ENCODE peak calls at places on chromosome 19, in seven cellular contexts. One of them, this sample, is unnamed.

GRCh38 chr19:49150106-49150943 is 4.9 kb downstream of the HRC start:
- DNase-seq in lower leg skin: peak
- DNase-seq in ovary: peak
- DNase-seq in WTC11: peak
- DNase-seq in GM20000: peak
- DNase-seq in right atrium auricular region: peak
- DNase-seq in endothelial cell of umbilical vein: peak
- DNase-seq in this sample: peak

GRCh38 chr19:46196410-46197124 is 33.0 kb upstream of the IGFL1 start:
- DNase-seq in lower leg skin: no peak
- DNase-seq in ovary: no peak
- DNase-seq in WTC11: no peak
- DNase-seq in GM20000: no peak
- DNase-seq in right atrium auricular region: no peak
- DNase-seq in endothelial cell of umbilical vein: no peak
- DNase-seq in this sample: no peak

GRCh38 chr19:55526216-55527196 is 10.4 kb downstream of the SBK2 start:
- DNase-seq in lower leg skin: no peak
- DNase-seq in ovary: peak
- DNase-seq in WTC11: no peak
- DNase-seq in GM20000: peak
- DNase-seq in right atrium auricular region: peak
- DNase-seq in endothelial cell of umbilical vein: peak
- DNase-seq in this sample: peak

GRCh38 chr19:45443462-45444317 is 20.0 kb upstream of the ERCC1 start:
- DNase-seq in lower leg skin: peak
- DNase-seq in ovary: peak
- DNase-seq in WTC11: peak
- DNase-seq in GM20000: peak
- DNase-seq in right atrium auricular region: peak
- DNase-seq in endothelial cell of umbilical vein: peak
- DNase-seq in this sample: peak

GRCh38 chr19:28581468-28581770 is 631.5 kb downstream of the UQCRFS1 start:
- DNase-seq in lower leg skin: no peak
- DNase-seq in ovary: no peak
- DNase-seq in WTC11: no peak
- DNase-seq in GM20000: no peak
- DNase-seq in right atrium auricular region: no peak
- DNase-seq in endothelial cell of umbilical vein: no peak
- DNase-seq in this sample: no peak

GRCh38 chr19:45881909-45882528 is 3.9 kb downstream of the IRF2BP1 start:
- DNase-seq in lower leg skin: no peak
- DNase-seq in ovary: no peak
- DNase-seq in WTC11: peak
- DNase-seq in GM20000: no peak
- DNase-seq in right atrium auricular region: no peak
- DNase-seq in endothelial cell of umbilical vein: no peak
- DNase-seq in this sample: no peak

GRCh38 chr19:12194827-12195500 is 32.1 kb downstream of the ZNF136 start:
- DNase-seq in lower leg skin: peak
- DNase-seq in ovary: peak
- DNase-seq in WTC11: peak
- DNase-seq in GM20000: no peak
- DNase-seq in right atrium auricular region: peak
- DNase-seq in endothelial cell of umbilical vein: peak
- DNase-seq in this sample: peak

GRCh38 chr19:56383826-56384605 is 9.3 kb downstream of the ZNF582 start:
- DNase-seq in lower leg skin: no peak
- DNase-seq in ovary: no peak
- DNase-seq in WTC11: no peak
- DNase-seq in GM20000: no peak
- DNase-seq in right atrium auricular region: no peak
- DNase-seq in endothelial cell of umbilical vein: no peak
- DNase-seq in this sample: no peak

GRCh38 chr19:5128251-5128931 is 159.5 kb downstream of the KDM4B start:
- DNase-seq in lower leg skin: no peak
- DNase-seq in ovary: peak
- DNase-seq in WTC11: no peak
- DNase-seq in GM20000: no peak
- DNase-seq in right atrium auricular region: peak
- DNase-seq in endothelial cell of umbilical vein: peak
- DNase-seq in this sample: peak

GRCh38 chr19:5498817-5499535 is 43.8 kb downstream of the ZNRF4 start:
- DNase-seq in lower leg skin: no peak
- DNase-seq in ovary: no peak
- DNase-seq in WTC11: peak
- DNase-seq in GM20000: no peak
- DNase-seq in right atrium auricular region: no peak
- DNase-seq in endothelial cell of umbilical vein: no peak
- DNase-seq in this sample: no peak

GRCh38 chr19:11286312-11286974 is 9.5 kb upstream of the TSPAN16 start:
- DNase-seq in lower leg skin: no peak
- DNase-seq in ovary: no peak
- DNase-seq in WTC11: no peak
- DNase-seq in GM20000: no peak
- DNase-seq in right atrium auricular region: no peak
- DNase-seq in endothelial cell of umbilical vein: peak
- DNase-seq in this sample: no peak

GRCh38 chr19:38043649-38044144 is 136.7 kb downstream of the SIPA1L3 start:
- DNase-seq in lower leg skin: no peak
- DNase-seq in ovary: no peak
- DNase-seq in WTC11: no peak
- DNase-seq in GM20000: no peak
- DNase-seq in right atrium auricular region: no peak
- DNase-seq in endothelial cell of umbilical vein: no peak
- DNase-seq in this sample: no peak

GRCh38 chr19:38046254-38047047 is 139.4 kb downstream of the SIPA1L3 start:
- DNase-seq in lower leg skin: no peak
- DNase-seq in ovary: no peak
- DNase-seq in WTC11: no peak
- DNase-seq in GM20000: peak
- DNase-seq in right atrium auricular region: no peak
- DNase-seq in endothelial cell of umbilical vein: no peak
- DNase-seq in this sample: no peak

GRCh38 chr19:38042132-38042531 is 135.1 kb downstream of the SIPA1L3 start:
- DNase-seq in lower leg skin: no peak
- DNase-seq in ovary: no peak
- DNase-seq in WTC11: no peak
- DNase-seq in GM20000: no peak
- DNase-seq in right atrium auricular region: no peak
- DNase-seq in endothelial cell of umbilical vein: no peak
- DNase-seq in this sample: no peak

GRCh38 chr19:38045554-38046253 is 138.7 kb downstream of the SIPA1L3 start:
- DNase-seq in lower leg skin: no peak
- DNase-seq in ovary: no peak
- DNase-seq in WTC11: no peak
- DNase-seq in GM20000: no peak
- DNase-seq in right atrium auricular region: no peak
- DNase-seq in endothelial cell of umbilical vein: no peak
- DNase-seq in this sample: no peak

DNA sequence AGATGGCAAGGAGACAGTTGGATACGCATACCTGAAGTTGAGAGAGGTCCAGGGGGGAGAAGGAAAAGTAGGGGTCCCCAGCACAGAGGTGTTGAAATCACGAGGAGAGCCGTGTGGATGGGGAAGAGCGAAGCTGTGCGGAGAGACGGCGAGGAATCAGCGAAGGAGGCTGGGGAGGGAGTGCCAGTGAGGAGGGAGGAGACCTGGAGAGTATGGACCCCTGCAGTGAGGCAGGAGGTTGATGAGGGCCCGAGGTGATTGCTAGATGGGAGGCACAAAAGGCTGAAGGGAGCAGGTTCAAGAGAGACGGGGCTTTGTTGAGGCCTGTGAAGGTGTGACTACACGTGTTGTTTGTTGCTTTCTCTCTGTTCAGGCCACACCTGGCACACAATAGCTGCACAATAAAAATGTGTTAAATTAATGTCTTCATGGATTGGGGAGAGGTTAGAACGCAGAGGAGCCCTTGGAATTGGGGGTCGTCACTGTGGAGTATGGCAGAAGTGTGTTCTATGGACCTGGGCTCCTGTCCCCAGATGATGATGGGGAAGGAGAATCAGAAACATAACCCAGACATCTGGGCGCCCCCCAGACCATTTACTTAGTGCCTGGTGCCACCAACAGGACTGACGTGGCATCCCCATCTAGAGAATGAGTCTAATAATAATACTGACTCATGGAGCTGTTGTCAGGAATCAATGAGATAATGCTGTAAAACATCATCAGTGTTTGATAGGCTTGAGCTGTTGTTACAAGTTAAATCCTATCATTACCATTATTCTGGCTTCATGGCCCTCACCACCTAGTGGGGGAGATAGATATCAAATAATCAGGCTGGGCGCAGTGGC is 137.5 kb downstream of the SIPA1L3 start:
- DNase-seq in lower leg skin: no peak
- DNase-seq in ovary: no peak
- DNase-seq in WTC11: no peak
- DNase-seq in GM20000: no peak
- DNase-seq in right atrium auricular region: no peak
- DNase-seq in endothelial cell of umbilical vein: peak
- DNase-seq in this sample: no peak
- TF ChIP-seq CTCF in lower leg skin: no peak
- TF ChIP-seq CTCF in ovary: no peak
- TF ChIP-seq CTCF in WTC11: no peak
- TF ChIP-seq CTCF in GM20000: no peak
- TF ChIP-seq CTCF in right atrium auricular region: no peak
- TF ChIP-seq CTCF in endothelial cell of umbilical vein: peak
- TF ChIP-seq CTCF in this sample: no peak

DNA sequence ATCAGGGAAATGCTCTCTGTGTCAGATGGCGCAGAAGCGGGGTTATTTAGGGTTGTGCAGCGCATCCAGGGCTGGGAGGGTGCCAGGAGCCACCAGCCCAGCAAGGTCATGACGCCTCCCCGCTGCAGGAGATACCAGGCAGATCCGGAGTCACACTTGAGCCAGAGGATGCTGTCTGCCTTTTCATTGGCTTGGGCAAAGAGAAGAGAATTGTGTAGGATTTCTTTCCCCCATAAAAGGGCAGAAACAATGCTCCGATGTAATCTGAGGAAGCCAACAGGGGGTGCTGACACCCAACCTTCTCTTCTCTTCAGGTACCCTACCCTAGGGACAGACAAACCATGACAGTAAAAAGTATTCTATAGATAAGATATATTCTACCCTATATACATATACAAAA is 346.4 kb downstream of the TSHZ3 start:
- DNase-seq in lower leg skin: no peak
- DNase-seq in ovary: no peak
- DNase-seq in WTC11: no peak
- DNase-seq in GM20000: no peak
- DNase-seq in right atrium auricular region: no peak
- DNase-seq in endothelial cell of umbilical vein: no peak
- DNase-seq in this sample: no peak
- TF ChIP-seq CTCF in lower leg skin: no peak
- TF ChIP-seq CTCF in ovary: no peak
- TF ChIP-seq CTCF in WTC11: no peak
- TF ChIP-seq CTCF in GM20000: no peak
- TF ChIP-seq CTCF in right atrium auricular region: no peak
- TF ChIP-seq CTCF in endothelial cell of umbilical vein: no peak
- TF ChIP-seq CTCF in this sample: no peak

DNA sequence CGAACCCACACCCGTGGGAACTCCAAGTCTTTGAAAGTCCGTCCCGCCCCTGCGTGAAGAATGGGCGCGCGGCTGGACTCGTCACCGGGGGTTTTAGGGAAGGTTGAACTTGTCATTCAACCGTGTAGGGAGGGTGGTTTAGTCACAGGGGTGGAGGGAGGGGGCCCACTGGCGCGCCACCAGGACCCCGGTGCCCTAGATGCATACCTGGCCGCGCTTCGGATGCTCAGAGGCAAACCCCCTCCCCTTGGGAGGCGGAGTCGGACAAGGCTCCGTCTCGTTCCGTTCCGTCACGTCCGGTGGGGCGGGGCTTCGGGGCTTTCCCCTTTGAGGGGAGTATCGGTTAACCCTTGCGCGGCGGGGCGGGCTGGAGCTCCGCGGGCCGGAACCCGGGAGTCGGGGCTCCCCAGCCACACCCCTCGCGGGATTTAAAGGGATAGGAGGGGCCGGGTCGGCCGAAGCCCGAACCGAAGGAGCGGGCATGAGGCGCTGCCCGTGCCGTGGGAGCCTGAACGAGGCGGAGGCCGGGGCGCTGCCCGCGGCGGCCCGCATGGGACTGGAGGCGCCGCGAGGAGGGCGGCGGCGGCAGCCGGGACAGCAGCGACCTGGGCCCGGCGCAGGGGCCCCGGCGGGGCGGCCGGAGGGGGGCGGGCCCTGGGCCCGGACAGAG is at the start of the genes COQ8B and ITPKC:
- DNase-seq in lower leg skin: peak
- DNase-seq in ovary: peak
- DNase-seq in WTC11: peak
- DNase-seq in GM20000: peak
- DNase-seq in right atrium auricular region: peak
- DNase-seq in endothelial cell of umbilical vein: peak
- DNase-seq in this sample: peak
- TF ChIP-seq CTCF in lower leg skin: no peak
- TF ChIP-seq CTCF in ovary: peak
- TF ChIP-seq CTCF in WTC11: no peak
- TF ChIP-seq CTCF in GM20000: no peak
- TF ChIP-seq CTCF in right atrium auricular region: no peak
- TF ChIP-seq CTCF in endothelial cell of umbilical vein: no peak
- TF ChIP-seq CTCF in this sample: peak

GRCh38 chr19:57560049-57560491 is 407 bp upstream of the ZNF550 start:
- DNase-seq in lower leg skin: no peak
- DNase-seq in ovary: no peak
- DNase-seq in WTC11: no peak
- DNase-seq in GM20000: no peak
- DNase-seq in right atrium auricular region: no peak
- DNase-seq in endothelial cell of umbilical vein: no peak
- DNase-seq in this sample: peak

GRCh38 chr19:57559008-57559403 is 657 bp downstream of the ZNF550 start:
- DNase-seq in lower leg skin: no peak
- DNase-seq in ovary: no peak
- DNase-seq in WTC11: peak
- DNase-seq in GM20000: peak
- DNase-seq in right atrium auricular region: no peak
- DNase-seq in endothelial cell of umbilical vein: peak
- DNase-seq in this sample: no peak

GRCh38 chr19:57559404-57560025 is at the start of gene ZNF550:
- DNase-seq in lower leg skin: peak
- DNase-seq in ovary: peak
- DNase-seq in WTC11: peak
- DNase-seq in GM20000: peak
- DNase-seq in right atrium auricular region: peak
- DNase-seq in endothelial cell of umbilical vein: peak
- DNase-seq in this sample: peak

GRCh38 chr19:57563547-57563946 is 3.9 kb upstream of the ZNF550 start:
- DNase-seq in lower leg skin: no peak
- DNase-seq in ovary: no peak
- DNase-seq in WTC11: no peak
- DNase-seq in GM20000: no peak
- DNase-seq in right atrium auricular region: no peak
- DNase-seq in endothelial cell of umbilical vein: no peak
- DNase-seq in this sample: no peak

DNA sequence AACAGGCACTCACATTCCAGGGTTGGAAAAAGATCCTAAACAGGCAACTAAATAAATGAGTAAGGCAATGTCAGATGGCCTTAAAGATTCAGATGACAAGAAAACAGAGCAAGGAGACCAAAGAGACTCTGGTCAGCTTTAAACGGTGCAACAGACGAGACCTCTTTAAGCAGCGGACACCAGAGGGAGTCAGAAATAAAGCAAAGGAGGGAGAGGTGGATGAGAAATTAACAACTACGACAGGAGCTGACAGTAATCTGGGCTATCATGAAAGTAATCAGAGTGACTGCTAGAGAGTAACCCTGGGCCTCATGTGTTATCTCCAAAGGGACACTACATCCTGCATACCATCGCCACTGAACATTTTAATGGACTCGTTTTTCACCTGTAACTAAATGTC is 1.1 kb downstream of the ZNF550 start:
- DNase-seq in lower leg skin: no peak
- DNase-seq in ovary: no peak
- DNase-seq in WTC11: no peak
- DNase-seq in GM20000: no peak
- DNase-seq in right atrium auricular region: no peak
- DNase-seq in endothelial cell of umbilical vein: no peak
- DNase-seq in this sample: no peak
- TF ChIP-seq CTCF in lower leg skin: no peak
- TF ChIP-seq CTCF in ovary: no peak
- TF ChIP-seq CTCF in WTC11: no peak
- TF ChIP-seq CTCF in GM20000: no peak
- TF ChIP-seq CTCF in right atrium auricular region: no peak
- TF ChIP-seq CTCF in endothelial cell of umbilical vein: no peak
- TF ChIP-seq CTCF in this sample: no peak

This sample was measured in psoas muscle.